ENCODE peak calls at places on chromosomes 12 and 14, in ten cellular contexts. One of them, this sample, is unnamed.

GRCh38 chr12:31585895-31586294 is 5.0 kb downstream of the DENND5B start:
- DNase-seq in gastrocnemius medialis: no peak
- DNase-seq in neural progenitor cell: no peak
- DNase-seq in kidney: no peak
- DNase-seq in fibroblast of lung: no peak
- DNase-seq in ovary: no peak
- DNase-seq in pancreas: no peak
- DNase-seq in thoracic aorta: no peak
- DNase-seq in thyroid gland: no peak
- DNase-seq in astrocyte: no peak
- DNase-seq in this sample: no peak

GRCh38 chr12:67484788-67485480 is 163.6 kb upstream of the DYRK2 start:
- DNase-seq in gastrocnemius medialis: no peak
- DNase-seq in neural progenitor cell: no peak
- DNase-seq in kidney: no peak
- DNase-seq in fibroblast of lung: no peak
- DNase-seq in ovary: no peak
- DNase-seq in pancreas: no peak
- DNase-seq in thoracic aorta: no peak
- DNase-seq in thyroid gland: no peak
- DNase-seq in astrocyte: no peak
- DNase-seq in this sample: no peak

GRCh38 chr12:103197725-103198388 is 240.4 kb downstream of the ASCL1 start:
- DNase-seq in gastrocnemius medialis: no peak
- DNase-seq in neural progenitor cell: no peak
- DNase-seq in kidney: no peak
- DNase-seq in fibroblast of lung: no peak
- DNase-seq in ovary: no peak
- DNase-seq in pancreas: no peak
- DNase-seq in thoracic aorta: no peak
- DNase-seq in thyroid gland: no peak
- DNase-seq in astrocyte: no peak
- DNase-seq in this sample: no peak

GRCh38 chr12:110577717-110578521 is 5.2 kb downstream of the PPTC7 start:
- DNase-seq in gastrocnemius medialis: peak; percentile 43
- DNase-seq in neural progenitor cell: no peak
- DNase-seq in kidney: no peak
- DNase-seq in fibroblast of lung: peak; percentile 93
- DNase-seq in ovary: no peak
- DNase-seq in pancreas: no peak
- DNase-seq in thoracic aorta: no peak
- DNase-seq in thyroid gland: no peak
- DNase-seq in astrocyte: peak; percentile 92
- DNase-seq in this sample: no peak

GRCh38 chr12:77746108-77746507 is 84.6 kb upstream of the NAV3 start:
- DNase-seq in gastrocnemius medialis: no peak
- DNase-seq in neural progenitor cell: no peak
- DNase-seq in kidney: no peak
- DNase-seq in fibroblast of lung: peak; percentile 59
- DNase-seq in ovary: no peak
- DNase-seq in pancreas: no peak
- DNase-seq in thoracic aorta: no peak
- DNase-seq in thyroid gland: no peak
- DNase-seq in astrocyte: peak; percentile 65
- DNase-seq in this sample: no peak

GRCh38 chr12:116492703-116493324 is 66.4 kb upstream of the MAP1LC3B2 start:
- DNase-seq in gastrocnemius medialis: no peak
- DNase-seq in neural progenitor cell: no peak
- DNase-seq in kidney: no peak
- DNase-seq in fibroblast of lung: peak; percentile 65
- DNase-seq in ovary: no peak
- DNase-seq in pancreas: peak; percentile 12
- DNase-seq in thoracic aorta: no peak
- DNase-seq in thyroid gland: peak; percentile 1
- DNase-seq in astrocyte: peak; percentile 57
- DNase-seq in this sample: no peak

GRCh38 chr14:101474563-101475467 is 86.5 kb upstream of the DIO3 start:
- DNase-seq in gastrocnemius medialis: no peak
- DNase-seq in neural progenitor cell: no peak
- DNase-seq in kidney: peak; percentile 29
- DNase-seq in fibroblast of lung: no peak
- DNase-seq in ovary: peak; percentile 34
- DNase-seq in pancreas: peak; percentile 42
- DNase-seq in thoracic aorta: no peak
- DNase-seq in thyroid gland: no peak
- DNase-seq in astrocyte: no peak
- DNase-seq in this sample: no peak

GRCh38 chr12:6229823-6230222 is 29.6 kb downstream of the CD9 start:
- DNase-seq in gastrocnemius medialis: peak; percentile 75
- DNase-seq in neural progenitor cell: no peak
- DNase-seq in kidney: peak; percentile 86
- DNase-seq in fibroblast of lung: peak; percentile 97
- DNase-seq in ovary: no peak
- DNase-seq in pancreas: no peak
- DNase-seq in thoracic aorta: peak; percentile 58
- DNase-seq in thyroid gland: peak; percentile 52
- DNase-seq in astrocyte: peak; percentile 97
- DNase-seq in this sample: no peak

GRCh38 chr14:60670994-60671393 is 21.7 kb upstream of the SIX1 start:
- DNase-seq in gastrocnemius medialis: no peak
- DNase-seq in neural progenitor cell: no peak
- DNase-seq in kidney: no peak
- DNase-seq in fibroblast of lung: no peak
- DNase-seq in ovary: no peak
- DNase-seq in pancreas: no peak
- DNase-seq in thoracic aorta: no peak
- DNase-seq in thyroid gland: no peak
- DNase-seq in astrocyte: no peak
- DNase-seq in this sample: no peak

GRCh38 chr14:34041220-34041619 is 90.3 kb upstream of the EGLN3 start:
- DNase-seq in gastrocnemius medialis: no peak
- DNase-seq in neural progenitor cell: no peak
- DNase-seq in kidney: no peak
- DNase-seq in fibroblast of lung: no peak
- DNase-seq in ovary: no peak
- DNase-seq in pancreas: no peak
- DNase-seq in thoracic aorta: no peak
- DNase-seq in thyroid gland: no peak
- DNase-seq in astrocyte: no peak
- DNase-seq in this sample: no peak
- H3K4me1 ChIP-seq in gastrocnemius medialis: no peaks in the 10 kb centered on the region
- H3K4me1 ChIP-seq in neural progenitor cell: no peaks in the 10 kb centered on the region
- H3K4me1 ChIP-seq in kidney: no peaks in the 10 kb centered on the region
- H3K4me1 ChIP-seq in fibroblast of lung: no peaks in the 10 kb centered on the region
- H3K4me1 ChIP-seq in ovary: no peaks in the 10 kb centered on the region
- H3K4me1 ChIP-seq in pancreas: no peaks in the 10 kb centered on the region
- H3K4me1 ChIP-seq in thoracic aorta: no peaks in the 10 kb centered on the region
- H3K4me1 ChIP-seq in thyroid gland: no peaks in the 10 kb centered on the region
- H3K4me1 ChIP-seq in astrocyte: peaks cover 7% of the 10 kb centered on the region
- H3K4me1 ChIP-seq in this sample: peaks cover 15% of the 10 kb centered on the region

GRCh38 chr14:22886500-22887259 is 3.7 kb downstream of the REM2 start:
- DNase-seq in gastrocnemius medialis: no peak
- DNase-seq in neural progenitor cell: peak; percentile 89
- DNase-seq in kidney: peak; percentile 95
- DNase-seq in fibroblast of lung: peak; percentile 61
- DNase-seq in ovary: peak; percentile 81
- DNase-seq in pancreas: peak; percentile 86
- DNase-seq in thoracic aorta: peak; percentile 25
- DNase-seq in thyroid gland: peak; percentile 79
- DNase-seq in astrocyte: peak; percentile 31
- DNase-seq in this sample: peak; percentile 74

GRCh38 chr14:22887260-22887989 is 4.4 kb downstream of the REM2 start:
- DNase-seq in gastrocnemius medialis: no peak
- DNase-seq in neural progenitor cell: peak; percentile 89
- DNase-seq in kidney: no peak
- DNase-seq in fibroblast of lung: peak; percentile 79
- DNase-seq in ovary: peak; percentile 66
- DNase-seq in pancreas: no peak
- DNase-seq in thoracic aorta: no peak
- DNase-seq in thyroid gland: peak; percentile 79
- DNase-seq in astrocyte: peak; percentile 67
- DNase-seq in this sample: peak; percentile 39

GRCh38 chr14:22887990-22888378 is 5.0 kb downstream of the REM2 start:
- DNase-seq in gastrocnemius medialis: no peak
- DNase-seq in neural progenitor cell: no peak
- DNase-seq in kidney: no peak
- DNase-seq in fibroblast of lung: no peak
- DNase-seq in ovary: peak; percentile 36
- DNase-seq in pancreas: no peak
- DNase-seq in thoracic aorta: no peak
- DNase-seq in thyroid gland: no peak
- DNase-seq in astrocyte: no peak
- DNase-seq in this sample: no peak

GRCh38 chr14:22884721-22885523 is 1.9 kb downstream of the REM2 start:
- DNase-seq in gastrocnemius medialis: no peak
- DNase-seq in neural progenitor cell: no peak
- DNase-seq in kidney: no peak
- DNase-seq in fibroblast of lung: no peak
- DNase-seq in ovary: no peak
- DNase-seq in pancreas: no peak
- DNase-seq in thoracic aorta: no peak
- DNase-seq in thyroid gland: no peak
- DNase-seq in astrocyte: no peak
- DNase-seq in this sample: no peak

DNA sequence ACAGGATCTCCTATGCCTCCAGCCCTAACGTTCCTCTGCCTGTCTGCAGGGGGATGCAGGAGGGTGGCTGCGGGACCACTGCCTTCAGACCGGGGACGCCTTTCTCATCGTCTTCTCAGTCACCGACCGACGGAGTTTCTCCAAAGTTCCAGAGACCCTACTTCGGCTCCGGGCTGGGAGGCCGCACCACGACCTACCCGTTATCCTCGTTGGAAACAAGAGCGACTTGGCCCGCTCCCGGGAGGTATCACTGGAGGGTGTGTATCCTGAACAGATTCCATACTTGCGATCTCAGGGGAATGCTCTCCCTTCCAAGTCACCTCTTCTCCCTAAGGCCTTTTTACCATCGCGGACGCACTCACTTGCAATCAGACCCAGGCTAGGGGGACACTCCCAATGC is 3.0 kb downstream of the REM2 start:
- DNase-seq in gastrocnemius medialis: no peak
- DNase-seq in neural progenitor cell: no peak
- DNase-seq in kidney: no peak
- DNase-seq in fibroblast of lung: no peak
- DNase-seq in ovary: peak; percentile 52
- DNase-seq in pancreas: no peak
- DNase-seq in thoracic aorta: no peak
- DNase-seq in thyroid gland: no peak
- DNase-seq in astrocyte: no peak
- DNase-seq in this sample: no peak
- H3K4me3 ChIP-seq in gastrocnemius medialis: no peak overlapping the region
- H3K4me3 ChIP-seq in neural progenitor cell: peak overlapping the region; percentile 52
- H3K4me3 ChIP-seq in kidney: peak overlapping the region; percentile 49
- H3K4me3 ChIP-seq in fibroblast of lung: no peak overlapping the region
- H3K4me3 ChIP-seq in ovary: peak overlapping the region; percentile 51
- H3K4me3 ChIP-seq in pancreas: no peak overlapping the region
- H3K4me3 ChIP-seq in thoracic aorta: no peak overlapping the region
- H3K4me3 ChIP-seq in thyroid gland: no peak overlapping the region
- H3K4me3 ChIP-seq in astrocyte: no peak overlapping the region
- H3K4me3 ChIP-seq in this sample: peak overlapping the region; percentile 50

GRCh38 chr12:41032386-41032785 is 155.7 kb upstream of the PDZRN4 start:
- DNase-seq in gastrocnemius medialis: no peak
- DNase-seq in neural progenitor cell: no peak
- DNase-seq in kidney: no peak
- DNase-seq in fibroblast of lung: no peak
- DNase-seq in ovary: no peak
- DNase-seq in pancreas: no peak
- DNase-seq in thoracic aorta: no peak
- DNase-seq in thyroid gland: no peak
- DNase-seq in astrocyte: no peak
- DNase-seq in this sample: no peak

GRCh38 chr12:41034686-41035085 is 153.4 kb upstream of the PDZRN4 start:
- DNase-seq in gastrocnemius medialis: no peak
- DNase-seq in neural progenitor cell: no peak
- DNase-seq in kidney: no peak
- DNase-seq in fibroblast of lung: peak; percentile 62
- DNase-seq in ovary: no peak
- DNase-seq in pancreas: no peak
- DNase-seq in thoracic aorta: no peak
- DNase-seq in thyroid gland: no peak
- DNase-seq in astrocyte: peak; percentile 54
- DNase-seq in this sample: no peak
- H3K27ac ChIP-seq in gastrocnemius medialis: no peak overlapping the region
- H3K27ac ChIP-seq in neural progenitor cell: no peak overlapping the region
- H3K27ac ChIP-seq in kidney: no peak overlapping the region
- H3K27ac ChIP-seq in fibroblast of lung: no peak overlapping the region
- H3K27ac ChIP-seq in ovary: no peak overlapping the region
- H3K27ac ChIP-seq in pancreas: no peak overlapping the region
- H3K27ac ChIP-seq in thoracic aorta: no peak overlapping the region
- H3K27ac ChIP-seq in thyroid gland: no peak overlapping the region
- H3K27ac ChIP-seq in astrocyte: no peak overlapping the region
- H3K27ac ChIP-seq in this sample: no peak overlapping the region

GRCh38 chr14:68979722-68980552 is 835 bp upstream of the ACTN1 start:
- DNase-seq in gastrocnemius medialis: peak; percentile 25
- DNase-seq in neural progenitor cell: peak; percentile 86
- DNase-seq in kidney: peak; percentile 89
- DNase-seq in fibroblast of lung: peak; percentile 78
- DNase-seq in ovary: peak; percentile 72
- DNase-seq in pancreas: peak; percentile 74
- DNase-seq in thoracic aorta: peak; percentile 22
- DNase-seq in thyroid gland: peak; percentile 42
- DNase-seq in astrocyte: peak; percentile 69
- DNase-seq in this sample: no peak

GRCh38 chr14:68979021-68979721 is at the start of gene ACTN1:
- DNase-seq in gastrocnemius medialis: peak; percentile 91
- DNase-seq in neural progenitor cell: peak; percentile 98
- DNase-seq in kidney: peak; percentile 98
- DNase-seq in fibroblast of lung: peak; percentile 99
- DNase-seq in ovary: peak; percentile 95
- DNase-seq in pancreas: peak; percentile 93
- DNase-seq in thoracic aorta: peak; percentile 89
- DNase-seq in thyroid gland: peak; percentile 91
- DNase-seq in astrocyte: peak; percentile 96
- DNase-seq in this sample: peak; percentile 44

GRCh38 chr14:68977137-68977740 is 1.9 kb downstream of the ACTN1 start:
- DNase-seq in gastrocnemius medialis: no peak
- DNase-seq in neural progenitor cell: peak; percentile 63
- DNase-seq in kidney: no peak
- DNase-seq in fibroblast of lung: no peak
- DNase-seq in ovary: no peak
- DNase-seq in pancreas: peak; percentile 57
- DNase-seq in thoracic aorta: peak; percentile 28
- DNase-seq in thyroid gland: no peak
- DNase-seq in astrocyte: no peak
- DNase-seq in this sample: no peak

GRCh38 chr14:68977741-68978549 is 1.2 kb downstream of the ACTN1 start:
- DNase-seq in gastrocnemius medialis: peak; percentile 27
- DNase-seq in neural progenitor cell: peak; percentile 75
- DNase-seq in kidney: peak; percentile 93
- DNase-seq in fibroblast of lung: peak; percentile 95
- DNase-seq in ovary: peak; percentile 80
- DNase-seq in pancreas: peak; percentile 77
- DNase-seq in thoracic aorta: peak; percentile 62
- DNase-seq in thyroid gland: peak; percentile 70
- DNase-seq in astrocyte: peak; percentile 92
- DNase-seq in this sample: no peak

GRCh38 chr14:68978550-68978911 is 571 bp downstream of the ACTN1 start:
- DNase-seq in gastrocnemius medialis: peak; percentile 35
- DNase-seq in neural progenitor cell: peak; percentile 90
- DNase-seq in kidney: peak; percentile 89
- DNase-seq in fibroblast of lung: peak; percentile 51
- DNase-seq in ovary: peak; percentile 80
- DNase-seq in pancreas: peak; percentile 88
- DNase-seq in thoracic aorta: no peak
- DNase-seq in thyroid gland: peak; percentile 75
- DNase-seq in astrocyte: no peak
- DNase-seq in this sample: peak; percentile 3
- H3K4me1 ChIP-seq in gastrocnemius medialis: no peaks in the 10 kb centered on the region
- H3K4me1 ChIP-seq in neural progenitor cell: peaks cover 11% of the 10 kb centered on the region
- H3K4me1 ChIP-seq in kidney: peaks cover 5% of the 10 kb centered on the region
- H3K4me1 ChIP-seq in fibroblast of lung: peaks cover 55% of the 10 kb centered on the region
- H3K4me1 ChIP-seq in ovary: peaks cover 24% of the 10 kb centered on the region
- H3K4me1 ChIP-seq in pancreas: peaks cover 9% of the 10 kb centered on the region
- H3K4me1 ChIP-seq in thoracic aorta: peaks cover 39% of the 10 kb centered on the region
- H3K4me1 ChIP-seq in thyroid gland: peaks cover 12% of the 10 kb centered on the region
- H3K4me1 ChIP-seq in astrocyte: peaks cover 67% of the 10 kb centered on the region
- H3K4me1 ChIP-seq in this sample: peaks cover 10% of the 10 kb centered on the region

This sample was measured in effector memory CD4-positive, alpha-beta T cell.